ENCODE peak calls at places on chromosome X, in eight cellular contexts. One of them, this sample, is unnamed.

GRCh38 chrX:55450259-55450658 is 1.7 kb upstream of the MAGEH1 start:
- DNase-seq in ACHN: no peak
- DNase-seq in naive thymus-derived CD4-positive, alpha-beta T cell: no peak
- DNase-seq in activated CD4-positive, alpha-beta T cell treated with anti-CD3 and anti-CD28 coated beads for 1 hour: no peak
- DNase-seq in upper lobe of right lung: no peak
- DNase-seq in mesenteric fat pad: no peak
- DNase-seq in breast epithelium: no peak
- DNase-seq in AG08396: peak; percentile 2
- DNase-seq in this sample: no peak

GRCh38 chrX:154751669-154752271 is 893 bp upstream of the GAB3 start:
- DNase-seq in naive thymus-derived CD4-positive, alpha-beta T cell: no peak
- DNase-seq in activated CD4-positive, alpha-beta T cell treated with anti-CD3 and anti-CD28 coated beads for 1 hour: no peak
- DNase-seq in breast epithelium: no peak
- DNase-seq in ACHN: no peak
- DNase-seq in AG08396: no peak
- DNase-seq in upper lobe of right lung: no peak
- DNase-seq in mesenteric fat pad: no peak
- DNase-seq in this sample: no peak

GRCh38 chrX:10884246-10884645 is 226.9 kb upstream of the HCCS start:
- DNase-seq in upper lobe of right lung: no peak
- DNase-seq in ACHN: no peak
- DNase-seq in AG08396: peak; percentile 5
- DNase-seq in breast epithelium: no peak
- DNase-seq in mesenteric fat pad: no peak
- DNase-seq in activated CD4-positive, alpha-beta T cell treated with anti-CD3 and anti-CD28 coated beads for 1 hour: no peak
- DNase-seq in naive thymus-derived CD4-positive, alpha-beta T cell: no peak
- DNase-seq in this sample: no peak

GRCh38 chrX:13119386-13119785 is 75.0 kb upstream of the FAM9C start:
- DNase-seq in AG08396: no peak
- DNase-seq in mesenteric fat pad: no peak
- DNase-seq in activated CD4-positive, alpha-beta T cell treated with anti-CD3 and anti-CD28 coated beads for 1 hour: no peak
- DNase-seq in breast epithelium: no peak
- DNase-seq in naive thymus-derived CD4-positive, alpha-beta T cell: no peak
- DNase-seq in upper lobe of right lung: no peak
- DNase-seq in ACHN: no peak
- DNase-seq in this sample: no peak

GRCh38 chrX:111244238-111244750 is 26.0 kb downstream of the CAPN6 start:
- DNase-seq in upper lobe of right lung: no peak
- DNase-seq in ACHN: peak; percentile 5
- DNase-seq in activated CD4-positive, alpha-beta T cell treated with anti-CD3 and anti-CD28 coated beads for 1 hour: no peak
- DNase-seq in naive thymus-derived CD4-positive, alpha-beta T cell: no peak
- DNase-seq in AG08396: peak; percentile 10
- DNase-seq in mesenteric fat pad: no peak
- DNase-seq in breast epithelium: no peak
- DNase-seq in this sample: peak; percentile 4

GRCh38 chrX:2829066-2829430 is 318 bp downstream of the GYG2 start:
- DNase-seq in upper lobe of right lung: no peak
- DNase-seq in AG08396: peak; percentile 31
- DNase-seq in mesenteric fat pad: no peak
- DNase-seq in activated CD4-positive, alpha-beta T cell treated with anti-CD3 and anti-CD28 coated beads for 1 hour: no peak
- DNase-seq in ACHN: no peak
- DNase-seq in breast epithelium: no peak
- DNase-seq in naive thymus-derived CD4-positive, alpha-beta T cell: no peak
- DNase-seq in this sample: no peak

GRCh38 chrX:683572-683971 is 53.0 kb downstream of the SHOX start:
- DNase-seq in activated CD4-positive, alpha-beta T cell treated with anti-CD3 and anti-CD28 coated beads for 1 hour: no peak
- DNase-seq in naive thymus-derived CD4-positive, alpha-beta T cell: no peak
- DNase-seq in mesenteric fat pad: no peak
- DNase-seq in AG08396: no peak
- DNase-seq in upper lobe of right lung: no peak
- DNase-seq in breast epithelium: no peak
- DNase-seq in ACHN: no peak
- DNase-seq in this sample: no peak

GRCh38 chrX:49856819-49857218 is 22.5 kb upstream of the USP27X start:
- DNase-seq in AG08396: no peak
- DNase-seq in upper lobe of right lung: no peak
- DNase-seq in activated CD4-positive, alpha-beta T cell treated with anti-CD3 and anti-CD28 coated beads for 1 hour: no peak
- DNase-seq in mesenteric fat pad: no peak
- DNase-seq in naive thymus-derived CD4-positive, alpha-beta T cell: no peak
- DNase-seq in ACHN: no peak
- DNase-seq in breast epithelium: no peak
- DNase-seq in this sample: no peak

GRCh38 chrX:100864967-100865366 is 9.2 kb downstream of the NOX1 start:
- DNase-seq in naive thymus-derived CD4-positive, alpha-beta T cell: no peak
- DNase-seq in upper lobe of right lung: no peak
- DNase-seq in activated CD4-positive, alpha-beta T cell treated with anti-CD3 and anti-CD28 coated beads for 1 hour: no peak
- DNase-seq in mesenteric fat pad: no peak
- DNase-seq in breast epithelium: no peak
- DNase-seq in AG08396: peak; percentile 26
- DNase-seq in ACHN: no peak
- DNase-seq in this sample: no peak

GRCh38 chrX:131802836-131803626 is 220.1 kb upstream of the STK26 start:
- DNase-seq in breast epithelium: peak; percentile 80
- DNase-seq in mesenteric fat pad: no peak
- DNase-seq in upper lobe of right lung: no peak
- DNase-seq in naive thymus-derived CD4-positive, alpha-beta T cell: no peak
- DNase-seq in AG08396: peak; percentile 32
- DNase-seq in ACHN: peak; percentile 5
- DNase-seq in activated CD4-positive, alpha-beta T cell treated with anti-CD3 and anti-CD28 coated beads for 1 hour: no peak
- DNase-seq in this sample: no peak

GRCh38 chrX:56790778-56791177 is 61.7 kb downstream of the NBDY start:
- DNase-seq in mesenteric fat pad: peak; percentile 24
- DNase-seq in upper lobe of right lung: peak; percentile 8
- DNase-seq in naive thymus-derived CD4-positive, alpha-beta T cell: no peak
- DNase-seq in breast epithelium: no peak
- DNase-seq in activated CD4-positive, alpha-beta T cell treated with anti-CD3 and anti-CD28 coated beads for 1 hour: no peak
- DNase-seq in ACHN: no peak
- DNase-seq in AG08396: no peak
- DNase-seq in this sample: no peak

GRCh38 chrX:152861116-152861515 is 30.3 kb downstream of the NSDHL start:
- DNase-seq in upper lobe of right lung: no peak
- DNase-seq in mesenteric fat pad: no peak
- DNase-seq in breast epithelium: no peak
- DNase-seq in activated CD4-positive, alpha-beta T cell treated with anti-CD3 and anti-CD28 coated beads for 1 hour: no peak
- DNase-seq in naive thymus-derived CD4-positive, alpha-beta T cell: no peak
- DNase-seq in ACHN: peak; percentile 4
- DNase-seq in AG08396: no peak
- DNase-seq in this sample: no peak

GRCh38 chrX:106009145-106009544 is 29.4 kb downstream of the SERPINA7 start:
- DNase-seq in ACHN: no peak
- DNase-seq in naive thymus-derived CD4-positive, alpha-beta T cell: no peak
- DNase-seq in mesenteric fat pad: no peak
- DNase-seq in upper lobe of right lung: no peak
- DNase-seq in AG08396: no peak
- DNase-seq in activated CD4-positive, alpha-beta T cell treated with anti-CD3 and anti-CD28 coated beads for 1 hour: no peak
- DNase-seq in breast epithelium: no peak
- DNase-seq in this sample: no peak

GRCh38 chrX:104324871-104325585 is 70.3 kb upstream of the ESX1 start:
- DNase-seq in upper lobe of right lung: no peak
- DNase-seq in ACHN: no peak
- DNase-seq in activated CD4-positive, alpha-beta T cell treated with anti-CD3 and anti-CD28 coated beads for 1 hour: no peak
- DNase-seq in mesenteric fat pad: no peak
- DNase-seq in breast epithelium: no peak
- DNase-seq in AG08396: no peak
- DNase-seq in naive thymus-derived CD4-positive, alpha-beta T cell: no peak
- DNase-seq in this sample: peak; percentile 5

GRCh38 chrX:63128509-63128908 is 222.6 kb downstream of the SPIN4 start:
- DNase-seq in activated CD4-positive, alpha-beta T cell treated with anti-CD3 and anti-CD28 coated beads for 1 hour: no peak
- DNase-seq in naive thymus-derived CD4-positive, alpha-beta T cell: no peak
- DNase-seq in upper lobe of right lung: no peak
- DNase-seq in mesenteric fat pad: no peak
- DNase-seq in AG08396: no peak
- DNase-seq in ACHN: peak; percentile 31
- DNase-seq in breast epithelium: no peak
- DNase-seq in this sample: peak; percentile 0

GRCh38 chrX:68918202-68918601 is 89.4 kb downstream of the EFNB1 start:
- DNase-seq in breast epithelium: no peak
- DNase-seq in mesenteric fat pad: no peak
- DNase-seq in naive thymus-derived CD4-positive, alpha-beta T cell: no peak
- DNase-seq in upper lobe of right lung: no peak
- DNase-seq in AG08396: no peak
- DNase-seq in activated CD4-positive, alpha-beta T cell treated with anti-CD3 and anti-CD28 coated beads for 1 hour: no peak
- DNase-seq in ACHN: no peak
- DNase-seq in this sample: no peak

GRCh38 chrX:39805022-39805421 is 292.7 kb downstream of the BCOR start:
- DNase-seq in AG08396: no peak
- DNase-seq in ACHN: no peak
- DNase-seq in naive thymus-derived CD4-positive, alpha-beta T cell: no peak
- DNase-seq in activated CD4-positive, alpha-beta T cell treated with anti-CD3 and anti-CD28 coated beads for 1 hour: no peak
- DNase-seq in breast epithelium: no peak
- DNase-seq in upper lobe of right lung: no peak
- DNase-seq in mesenteric fat pad: no peak
- DNase-seq in this sample: no peak

GRCh38 chrX:69137911-69138310 is 27.3 kb downstream of the PJA1 start:
- DNase-seq in ACHN: no peak
- DNase-seq in upper lobe of right lung: no peak
- DNase-seq in breast epithelium: no peak
- DNase-seq in naive thymus-derived CD4-positive, alpha-beta T cell: no peak
- DNase-seq in mesenteric fat pad: no peak
- DNase-seq in AG08396: no peak
- DNase-seq in activated CD4-positive, alpha-beta T cell treated with anti-CD3 and anti-CD28 coated beads for 1 hour: no peak
- DNase-seq in this sample: no peak

GRCh38 chrX:111352424-111352823 is 59.6 kb downstream of the DCX start:
- DNase-seq in breast epithelium: peak; percentile 24
- DNase-seq in ACHN: no peak
- DNase-seq in mesenteric fat pad: no peak
- DNase-seq in naive thymus-derived CD4-positive, alpha-beta T cell: no peak
- DNase-seq in AG08396: peak; percentile 5
- DNase-seq in upper lobe of right lung: no peak
- DNase-seq in activated CD4-positive, alpha-beta T cell treated with anti-CD3 and anti-CD28 coated beads for 1 hour: no peak
- DNase-seq in this sample: no peak

GRCh38 chrX:40132751-40133150 is 35.0 kb upstream of the BCOR start:
- DNase-seq in mesenteric fat pad: no peak
- DNase-seq in breast epithelium: no peak
- DNase-seq in AG08396: peak; percentile 74
- DNase-seq in activated CD4-positive, alpha-beta T cell treated with anti-CD3 and anti-CD28 coated beads for 1 hour: no peak
- DNase-seq in upper lobe of right lung: no peak
- DNase-seq in naive thymus-derived CD4-positive, alpha-beta T cell: no peak
- DNase-seq in ACHN: peak; percentile 79
- DNase-seq in this sample: peak; percentile 50

GRCh38 chrX:144586756-144587155 is 660.5 kb upstream of the SPANXN1 start:
- DNase-seq in upper lobe of right lung: no peak
- DNase-seq in activated CD4-positive, alpha-beta T cell treated with anti-CD3 and anti-CD28 coated beads for 1 hour: no peak
- DNase-seq in breast epithelium: no peak
- DNase-seq in ACHN: no peak
- DNase-seq in mesenteric fat pad: no peak
- DNase-seq in AG08396: no peak
- DNase-seq in naive thymus-derived CD4-positive, alpha-beta T cell: no peak
- DNase-seq in this sample: no peak

GRCh38 chrX:41718481-41719245 is 5.3 kb upstream of the GPR82 start:
- DNase-seq in AG08396: no peak
- DNase-seq in breast epithelium: no peak
- DNase-seq in mesenteric fat pad: no peak
- DNase-seq in activated CD4-positive, alpha-beta T cell treated with anti-CD3 and anti-CD28 coated beads for 1 hour: no peak
- DNase-seq in ACHN: peak; percentile 0
- DNase-seq in upper lobe of right lung: no peak
- DNase-seq in naive thymus-derived CD4-positive, alpha-beta T cell: no peak
- DNase-seq in this sample: peak; percentile 14

GRCh38 chrX:33908074-33908473 is 224.0 kb downstream of the FAM47A start:
- DNase-seq in activated CD4-positive, alpha-beta T cell treated with anti-CD3 and anti-CD28 coated beads for 1 hour: no peak
- DNase-seq in naive thymus-derived CD4-positive, alpha-beta T cell: no peak
- DNase-seq in breast epithelium: no peak
- DNase-seq in AG08396: no peak
- DNase-seq in mesenteric fat pad: no peak
- DNase-seq in ACHN: no peak
- DNase-seq in upper lobe of right lung: no peak
- DNase-seq in this sample: no peak

GRCh38 chrX:97563531-97564133 is 679.9 kb downstream of the RPA4 start:
- DNase-seq in upper lobe of right lung: no peak
- DNase-seq in mesenteric fat pad: no peak
- DNase-seq in activated CD4-positive, alpha-beta T cell treated with anti-CD3 and anti-CD28 coated beads for 1 hour: peak; percentile 14
- DNase-seq in AG08396: peak; percentile 58
- DNase-seq in naive thymus-derived CD4-positive, alpha-beta T cell: peak; percentile 43
- DNase-seq in breast epithelium: no peak
- DNase-seq in ACHN: peak; percentile 70
- DNase-seq in this sample: peak; percentile 38

GRCh38 chrX:123682182-123682581 is 50.7 kb downstream of the THOC2 start:
- DNase-seq in mesenteric fat pad: no peak
- DNase-seq in breast epithelium: no peak
- DNase-seq in AG08396: no peak
- DNase-seq in activated CD4-positive, alpha-beta T cell treated with anti-CD3 and anti-CD28 coated beads for 1 hour: no peak
- DNase-seq in naive thymus-derived CD4-positive, alpha-beta T cell: no peak
- DNase-seq in upper lobe of right lung: no peak
- DNase-seq in ACHN: no peak
- DNase-seq in this sample: no peak

GRCh38 chrX:150408561-150408960 is 45.4 kb downstream of the MAMLD1 start:
- DNase-seq in naive thymus-derived CD4-positive, alpha-beta T cell: no peak
- DNase-seq in mesenteric fat pad: no peak
- DNase-seq in breast epithelium: no peak
- DNase-seq in activated CD4-positive, alpha-beta T cell treated with anti-CD3 and anti-CD28 coated beads for 1 hour: no peak
- DNase-seq in ACHN: no peak
- DNase-seq in upper lobe of right lung: no peak
- DNase-seq in AG08396: no peak
- DNase-seq in this sample: no peak

GRCh38 chrX:113651306-113651705 is 810.7 kb upstream of the AMOT start:
- DNase-seq in AG08396: no peak
- DNase-seq in mesenteric fat pad: no peak
- DNase-seq in ACHN: no peak
- DNase-seq in naive thymus-derived CD4-positive, alpha-beta T cell: no peak
- DNase-seq in breast epithelium: no peak
- DNase-seq in activated CD4-positive, alpha-beta T cell treated with anti-CD3 and anti-CD28 coated beads for 1 hour: no peak
- DNase-seq in upper lobe of right lung: no peak
- DNase-seq in this sample: no peak

GRCh38 chrX:124421898-124422622 is 75.7 kb downstream of the SH2D1A start:
- DNase-seq in activated CD4-positive, alpha-beta T cell treated with anti-CD3 and anti-CD28 coated beads for 1 hour: no peak
- DNase-seq in mesenteric fat pad: no peak
- DNase-seq in breast epithelium: no peak
- DNase-seq in ACHN: no peak
- DNase-seq in upper lobe of right lung: no peak
- DNase-seq in naive thymus-derived CD4-positive, alpha-beta T cell: no peak
- DNase-seq in AG08396: no peak
- DNase-seq in this sample: peak; percentile 1

GRCh38 chrX:44245730-44246129 is 97.7 kb downstream of the EFHC2 start:
- DNase-seq in upper lobe of right lung: no peak
- DNase-seq in mesenteric fat pad: no peak
- DNase-seq in activated CD4-positive, alpha-beta T cell treated with anti-CD3 and anti-CD28 coated beads for 1 hour: peak; percentile 7
- DNase-seq in breast epithelium: no peak
- DNase-seq in ACHN: no peak
- DNase-seq in naive thymus-derived CD4-positive, alpha-beta T cell: peak; percentile 28
- DNase-seq in AG08396: no peak
- DNase-seq in this sample: no peak

GRCh38 chrX:154653048-154653401 is 354 bp downstream of the CTAG2 start:
- DNase-seq in upper lobe of right lung: no peak
- DNase-seq in AG08396: no peak
- DNase-seq in breast epithelium: no peak
- DNase-seq in mesenteric fat pad: no peak
- DNase-seq in activated CD4-positive, alpha-beta T cell treated with anti-CD3 and anti-CD28 coated beads for 1 hour: no peak
- DNase-seq in ACHN: no peak
- DNase-seq in naive thymus-derived CD4-positive, alpha-beta T cell: no peak
- DNase-seq in this sample: no peak

GRCh38 chrX:23901805-23902204 is 5.9 kb downstream of the APOO start:
- DNase-seq in naive thymus-derived CD4-positive, alpha-beta T cell: peak; percentile 40
- DNase-seq in breast epithelium: peak; percentile 27
- DNase-seq in upper lobe of right lung: no peak
- DNase-seq in ACHN: peak; percentile 73
- DNase-seq in mesenteric fat pad: no peak
- DNase-seq in activated CD4-positive, alpha-beta T cell treated with anti-CD3 and anti-CD28 coated beads for 1 hour: no peak
- DNase-seq in AG08396: peak; percentile 49
- DNase-seq in this sample: peak; percentile 30

GRCh38 chrX:140190441-140191108 is 225.3 kb upstream of the CXorf66 start:
- DNase-seq in naive thymus-derived CD4-positive, alpha-beta T cell: no peak
- DNase-seq in mesenteric fat pad: no peak
- DNase-seq in activated CD4-positive, alpha-beta T cell treated with anti-CD3 and anti-CD28 coated beads for 1 hour: no peak
- DNase-seq in ACHN: no peak
- DNase-seq in AG08396: no peak
- DNase-seq in breast epithelium: no peak
- DNase-seq in upper lobe of right lung: no peak
- DNase-seq in this sample: no peak